ENCODE peak calls at places on chromosomes 13 and 19, in five cellular contexts. B is Caco-2, M is fibroblast of pulmonary artery, D is keratinocyte, X is stomach. N is an unnamed sample.
A peak's percentile ranks its signal among the peaks of the same experiment; 100 is the strongest.

GRCh38 chr19:13951043-13951442 is 1.3 kb upstream of the DCAF15 start:
- DNase-seq in B (no peak), M (no peak), D (no peak), X (no peak), N (no peak)

GRCh38 chr19:55940306-55940705 is 7.3 kb upstream of the NLRP8 start:
- DNase-seq in B (no peak), M (no peak), D (no peak), X (no peak), N (no peak)

GRCh38 chr13:23696610-23697009 is 126.4 kb downstream of the TNFRSF19 start:
- DNase-seq in B (no peak), M (no peak), D (no peak), X (no peak), N (no peak)

GRCh38 chr19:2270157-2270571 is 11.8 kb downstream of the PEAK3 start:
- DNase-seq in B (no peak), M (no peak), D (no peak), X (no peak), N (peak; percentile 50)

GRCh38 chr19:35715981-35716734 is 1.6 kb upstream of the KMT2B start:
- DNase-seq in B (no peak), M (peak; percentile 39), D (no peak), X (peak; percentile 66), N (peak; percentile 73)

GRCh38 chr13:59047546-59047945 is 1116.2 kb downstream of the DIAPH3 start:
- DNase-seq in B (no peak), M (no peak), D (no peak), X (no peak), N (no peak)

GRCh38 chr13:41613984-41614581 is 156.7 kb downstream of the RGCC start:
- DNase-seq in B (peak; percentile 78), M (peak; percentile 97), D (no peak), X (no peak), N (no peak)

GRCh38 chr13:44921931-44922758 is 67.1 kb downstream of the NUFIP1 start:
- DNase-seq in B (peak; percentile 13), M (peak; percentile 94), D (peak; percentile 44), X (peak; percentile 64), N (no peak)

GRCh38 chr13:23159205-23159586 is 21.6 kb upstream of the SGCG start:
- DNase-seq in B (no peak), M (peak; percentile 42), D (no peak), X (no peak), N (peak; percentile 74)

GRCh38 chr19:8311461-8312260 is 3.5 kb upstream of the CD320 start:
- DNase-seq in B (no peak), M (no peak), D (no peak), X (peak; percentile 9), N (no peak)

GRCh38 chr13:94121686-94122085 is 357.8 kb downstream of the DCT start:
- DNase-seq in B (no peak), M (peak; percentile 63), D (no peak), X (no peak), N (no peak)

GRCh38 chr13:91398413-91399188 is at the start of gene GPC5:
- DNase-seq in B (peak; percentile 86), M (peak; percentile 58), D (no peak), X (peak; percentile 80), N (peak; percentile 93)

GRCh38 chr19:49741210-49741844 is 21.8 kb downstream of the TSKS start:
- DNase-seq in B (no peak), M (no peak), D (no peak), X (no peak), N (no peak)

GRCh38 chr19:31956771-31957170 is 388.6 kb upstream of the ZNF507 start:
- DNase-seq in B (no peak), M (no peak), D (no peak), X (no peak), N (no peak)

GRCh38 chr13:98556968-98557591 is 19.8 kb downstream of the STK24 start:
- DNase-seq in B (peak; percentile 39), M (no peak), D (peak; percentile 69), X (peak; percentile 39), N (no peak)

GRCh38 chr19:52646571-52647222 is 8.5 kb upstream of the ZNF83 start:
- DNase-seq in B (no peak), M (no peak), D (no peak), X (no peak), N (no peak)

GRCh38 chr13:40644838-40645620 is 21.4 kb downstream of the FOXO1 start:
- DNase-seq in B (peak; percentile 61), M (no peak), D (no peak), X (no peak), N (no peak)

GRCh38 chr19:2695288-2695866 is 7.1 kb downstream of the GNG7 start:
- DNase-seq in B (no peak), M (no peak), D (no peak), X (no peak), N (no peak)

GRCh38 chr13:99045396-99045795 is 67.5 kb upstream of the DOCK9 start:
- DNase-seq in B (no peak), M (no peak), D (no peak), X (no peak), N (no peak)

GRCh38 chr19:29872224-29872731 is 60.5 kb downstream of the CCNE1 start:
- DNase-seq in B (no peak), M (peak; percentile 28), D (no peak), X (no peak), N (peak; percentile 47)

GRCh38 chr13:35724480-35724879 is 248.0 kb upstream of the MAB21L1 start:
- DNase-seq in B (no peak), M (no peak), D (no peak), X (no peak), N (no peak)

GRCh38 chr13:32639502-32640105 is 53.4 kb downstream of the PDS5B start:
- DNase-seq in B (peak; percentile 64), M (peak; percentile 83), D (peak; percentile 17), X (peak; percentile 54), N (peak; percentile 21)

GRCh38 chr13:85137516-85137915 is 661.7 kb downstream of the SLITRK6 start:
- DNase-seq in B (no peak), M (no peak), D (no peak), X (no peak), N (no peak)

GRCh38 chr13:76884167-76884566 is 2.0 kb downstream of the KCTD12 start:
- DNase-seq in B (peak; percentile 15), M (peak; percentile 70), D (no peak), X (peak; percentile 30), N (peak; percentile 17)

GRCh38 chr13:42075517-42075916 is 27.1 kb downstream of the DGKH start:
- DNase-seq in B (no peak), M (no peak), D (no peak), X (no peak), N (no peak)

GRCh38 chr19:2342656-2343288 is 14.3 kb downstream of the SPPL2B start:
- DNase-seq in B (no peak), M (no peak), D (no peak), X (no peak), N (no peak)

GRCh38 chr13:99969934-99970760 is 1.4 kb downstream of the ZIC5 start:
- DNase-seq in B (peak; percentile 72), M (no peak), D (no peak), X (no peak), N (peak; percentile 71)

GRCh38 chr19:19386373-19386869 is 19.1 kb upstream of the GATAD2A start:
- DNase-seq in B (peak; percentile 23), M (no peak), D (no peak), X (no peak), N (no peak)

GRCh38 chr19:50705422-50706019 is 14.1 kb downstream of the SHANK1 start:
- DNase-seq in B (peak; percentile 61), M (peak; percentile 80), D (no peak), X (no peak), N (peak; percentile 53)

GRCh38 chr13:51632643-51633357 is 48.5 kb downstream of the WDFY2 start:
- DNase-seq in B (no peak), M (no peak), D (no peak), X (no peak), N (no peak)

GRCh38 chr19:30887042-30887441 is 462.2 kb downstream of the TSHZ3 start:
- DNase-seq in B (no peak), M (no peak), D (no peak), X (no peak), N (no peak)

GRCh38 chr19:47274891-47275865 is 493 bp downstream of the INAFM1 start:
- DNase-seq in B (peak; percentile 46), M (peak; percentile 16), D (no peak), X (no peak), N (peak; percentile 66)

GRCh38 chr19:32677657-32678056 is 2.0 kb downstream of the RGS9BP start:
- DNase-seq in B (peak; percentile 74), M (no peak), D (no peak), X (no peak), N (peak; percentile 46)

GRCh38 chr19:5985098-5985783 is 7.3 kb upstream of the RANBP3 start:
- DNase-seq in B (no peak), M (peak; percentile 82), D (no peak), X (no peak), N (no peak)

GRCh38 chr19:10748195-10748923 is 30.5 kb downstream of the DNM2 start:
- DNase-seq in B (no peak), M (no peak), D (no peak), X (no peak), N (no peak)

GRCh38 chr19:7554990-7555864 is 19.7 kb downstream of the PNPLA6 start:
- DNase-seq in B (peak; percentile 26), M (no peak), D (no peak), X (no peak), N (peak; percentile 56)

GRCh38 chr19:46610851-46611770 is 10.0 kb downstream of the CALM3 start:
- DNase-seq in B (no peak), M (no peak), D (no peak), X (no peak), N (no peak)

DNA sequence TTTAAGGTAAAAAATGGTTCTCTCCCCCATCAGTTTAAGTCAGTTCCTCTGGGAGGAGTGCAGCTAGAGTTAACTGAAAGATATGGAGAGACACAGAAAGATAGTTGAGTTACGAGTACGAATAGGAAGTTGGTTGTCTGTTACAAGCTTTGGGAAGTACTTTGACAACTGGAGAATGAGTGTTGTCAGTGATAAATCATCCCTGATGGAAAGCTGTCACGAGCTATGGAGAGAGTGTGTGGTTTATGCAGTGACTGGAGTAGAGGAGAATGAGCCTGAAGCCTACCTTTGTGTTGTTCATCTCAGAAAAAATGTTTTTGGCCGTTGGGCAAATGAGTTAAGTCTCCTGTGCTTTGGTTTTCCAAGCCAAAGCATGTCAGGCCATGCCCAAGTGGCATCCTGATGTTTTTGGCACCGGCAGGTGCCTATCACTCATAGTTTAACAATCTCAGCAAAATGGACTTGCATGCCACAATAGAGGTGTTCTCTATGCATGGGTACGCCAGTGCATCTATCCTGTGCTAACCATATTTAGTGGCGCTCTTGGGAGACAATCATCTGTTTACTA is 350.2 kb downstream of the IRS2 start:
- DNase-seq in B (no peak), M (no peak), D (peak; percentile 77), X (no peak), N (no peak)
- TF ChIP-seq CTCF in B (no peak), M (no peak), D (no peak), X (no peak), N (no peak)

GRCh38 chr19:16518483-16519229 is 22.5 kb downstream of the C19orf44 start:
- DNase-seq in B (no peak), M (no peak), D (no peak), X (no peak), N (no peak)
- TF ChIP-seq CTCF in B (no peak), M (no peak), D (no peak), X (no peak), N (no peak)

GRCh38 chr19:28239270-28239669 is 973.7 kb downstream of the UQCRFS1 start:
- DNase-seq in B (peak; percentile 1), M (peak; percentile 13), D (no peak), X (no peak), N (peak; percentile 61)
- TF ChIP-seq CTCF in B (peak; percentile 25), M (peak; percentile 20), D (no peak), X (no peak), N (peak; percentile 64)

GRCh38 chr13:62357887-62358645 is 942.4 kb upstream of the PCDH20 start:
- DNase-seq in B (peak; percentile 76), M (peak; percentile 63), D (no peak), X (no peak), N (peak; percentile 47)
- TF ChIP-seq CTCF in B (peak; percentile 77), M (peak; percentile 52), D (no peak), X (no peak), N (peak; percentile 68)

N was measured in nephron progenitor cell.